ENCODE peak calls at places on chromosomes 2 and 18, in four cellular contexts. One of them, this sample, is unnamed.

GRCh38 chr2:146388757-146389156 is 1456.1 kb upstream of the ACVR2A start:
- DNase-seq in fibroblast of lung: peak
- DNase-seq in astrocyte of the cerebellum: peak
- DNase-seq in CD8-positive, alpha-beta T cell: no peak
- DNase-seq in this sample: no peak

GRCh38 chr18:407168-407567 is 93.3 kb downstream of the COLEC12 start:
- DNase-seq in CD8-positive, alpha-beta T cell: no peak
- DNase-seq in astrocyte of the cerebellum: no peak
- DNase-seq in fibroblast of lung: no peak
- DNase-seq in this sample: no peak

GRCh38 chr2:220521591-220521990 is 894.2 kb downstream of the SLC4A3 start:
- DNase-seq in CD8-positive, alpha-beta T cell: no peak
- DNase-seq in astrocyte of the cerebellum: no peak
- DNase-seq in fibroblast of lung: no peak
- DNase-seq in this sample: no peak

GRCh38 chr2:173881886-173882285 is 83.3 kb downstream of the SP3 start:
- DNase-seq in CD8-positive, alpha-beta T cell: no peak
- DNase-seq in astrocyte of the cerebellum: no peak
- DNase-seq in fibroblast of lung: peak
- DNase-seq in this sample: no peak

GRCh38 chr2:151627368-151627767 is 106.9 kb downstream of the NEB start:
- DNase-seq in fibroblast of lung: no peak
- DNase-seq in astrocyte of the cerebellum: no peak
- DNase-seq in CD8-positive, alpha-beta T cell: no peak
- DNase-seq in this sample: no peak

GRCh38 chr2:189876271-189876670 is 92.0 kb downstream of the PMS1 start:
- DNase-seq in fibroblast of lung: no peak
- DNase-seq in CD8-positive, alpha-beta T cell: no peak
- DNase-seq in astrocyte of the cerebellum: no peak
- DNase-seq in this sample: no peak

GRCh38 chr2:172326211-172326509 is 101.2 kb upstream of the ITGA6 start:
- DNase-seq in CD8-positive, alpha-beta T cell: no peak
- DNase-seq in fibroblast of lung: no peak
- DNase-seq in astrocyte of the cerebellum: no peak
- DNase-seq in this sample: no peak

GRCh38 chr2:74747411-74748080 is 86.4 kb upstream of the HK2 start:
- DNase-seq in astrocyte of the cerebellum: no peak
- DNase-seq in fibroblast of lung: peak
- DNase-seq in CD8-positive, alpha-beta T cell: no peak
- DNase-seq in this sample: no peak

GRCh38 chr2:169683425-169684134 is 10.6 kb downstream of the CFAP210 start:
- DNase-seq in CD8-positive, alpha-beta T cell: no peak
- DNase-seq in fibroblast of lung: no peak
- DNase-seq in astrocyte of the cerebellum: no peak
- DNase-seq in this sample: no peak

GRCh38 chr2:26732446-26732845 is 31.6 kb upstream of the SLC35F6 start:
- DNase-seq in astrocyte of the cerebellum: no peak
- DNase-seq in CD8-positive, alpha-beta T cell: no peak
- DNase-seq in fibroblast of lung: no peak
- DNase-seq in this sample: no peak

GRCh38 chr2:188196343-188197008 is 95.2 kb upstream of the GULP1 start:
- DNase-seq in fibroblast of lung: peak
- DNase-seq in astrocyte of the cerebellum: no peak
- DNase-seq in CD8-positive, alpha-beta T cell: no peak
- DNase-seq in this sample: no peak

GRCh38 chr2:127027715-127028114 is 79.2 kb downstream of the BIN1 start:
- DNase-seq in astrocyte of the cerebellum: no peak
- DNase-seq in fibroblast of lung: no peak
- DNase-seq in CD8-positive, alpha-beta T cell: no peak
- DNase-seq in this sample: no peak
- TF ChIP-seq CTCF in astrocyte of the cerebellum: no peak
- TF ChIP-seq CTCF in fibroblast of lung: no peak
- TF ChIP-seq CTCF in CD8-positive, alpha-beta T cell: no peak
- TF ChIP-seq CTCF in this sample: no peak

GRCh38 chr2:197675711-197676188 is 363 bp upstream of the RFTN2 start:
- DNase-seq in astrocyte of the cerebellum: peak
- DNase-seq in CD8-positive, alpha-beta T cell: no peak
- DNase-seq in fibroblast of lung: peak
- DNase-seq in this sample: no peak
- TF ChIP-seq CTCF in astrocyte of the cerebellum: no peak
- TF ChIP-seq CTCF in CD8-positive, alpha-beta T cell: no peak
- TF ChIP-seq CTCF in fibroblast of lung: no peak
- TF ChIP-seq CTCF in this sample: no peak

GRCh38 chr2:63053889-63054725 is 3.5 kb downstream of the OTX1 start:
- DNase-seq in astrocyte of the cerebellum: no peak
- DNase-seq in CD8-positive, alpha-beta T cell: no peak
- DNase-seq in fibroblast of lung: no peak
- DNase-seq in this sample: peak
- TF ChIP-seq CTCF in astrocyte of the cerebellum: peak
- TF ChIP-seq CTCF in CD8-positive, alpha-beta T cell: no peak
- TF ChIP-seq CTCF in fibroblast of lung: no peak
- TF ChIP-seq CTCF in this sample: peak

GRCh38 chr18:9058426-9058825 is 44.1 kb upstream of the NDUFV2 start:
- DNase-seq in astrocyte of the cerebellum: no peak
- DNase-seq in fibroblast of lung: peak
- DNase-seq in CD8-positive, alpha-beta T cell: no peak
- DNase-seq in this sample: no peak

GRCh38 chr18:9053814-9054213 is 48.7 kb upstream of the NDUFV2 start:
- DNase-seq in fibroblast of lung: no peak
- DNase-seq in astrocyte of the cerebellum: no peak
- DNase-seq in CD8-positive, alpha-beta T cell: no peak
- DNase-seq in this sample: no peak

GRCh38 chr18:9057646-9058045 is 44.9 kb upstream of the NDUFV2 start:
- DNase-seq in astrocyte of the cerebellum: no peak
- DNase-seq in fibroblast of lung: no peak
- DNase-seq in CD8-positive, alpha-beta T cell: no peak
- DNase-seq in this sample: no peak

GRCh38 chr18:9055626-9056025 is 46.9 kb upstream of the NDUFV2 start:
- DNase-seq in astrocyte of the cerebellum: no peak
- DNase-seq in CD8-positive, alpha-beta T cell: no peak
- DNase-seq in fibroblast of lung: no peak
- DNase-seq in this sample: no peak

GRCh38 chr18:9055185-9055584 is 47.3 kb upstream of the NDUFV2 start:
- DNase-seq in fibroblast of lung: peak
- DNase-seq in CD8-positive, alpha-beta T cell: no peak
- DNase-seq in astrocyte of the cerebellum: peak
- DNase-seq in this sample: no peak
- TF ChIP-seq CTCF in fibroblast of lung: no peak
- TF ChIP-seq CTCF in CD8-positive, alpha-beta T cell: no peak
- TF ChIP-seq CTCF in astrocyte of the cerebellum: no peak
- TF ChIP-seq CTCF in this sample: no peak

GRCh38 chr18:24400587-24400986 is 3.0 kb upstream of the OSBPL1A start:
- DNase-seq in CD8-positive, alpha-beta T cell: no peak
- DNase-seq in fibroblast of lung: peak
- DNase-seq in astrocyte of the cerebellum: no peak
- DNase-seq in this sample: no peak

GRCh38 chr18:24403076-24403475 is 5.5 kb upstream of the OSBPL1A start:
- DNase-seq in CD8-positive, alpha-beta T cell: no peak
- DNase-seq in fibroblast of lung: no peak
- DNase-seq in astrocyte of the cerebellum: no peak
- DNase-seq in this sample: no peak

GRCh38 chr18:24404591-24404990 is 7.0 kb upstream of the OSBPL1A start:
- DNase-seq in fibroblast of lung: no peak
- DNase-seq in astrocyte of the cerebellum: no peak
- DNase-seq in CD8-positive, alpha-beta T cell: no peak
- DNase-seq in this sample: no peak

GRCh38 chr18:24398515-24398914 is 891 bp upstream of the OSBPL1A start:
- DNase-seq in astrocyte of the cerebellum: peak
- DNase-seq in fibroblast of lung: peak
- DNase-seq in CD8-positive, alpha-beta T cell: no peak
- DNase-seq in this sample: peak

DNA sequence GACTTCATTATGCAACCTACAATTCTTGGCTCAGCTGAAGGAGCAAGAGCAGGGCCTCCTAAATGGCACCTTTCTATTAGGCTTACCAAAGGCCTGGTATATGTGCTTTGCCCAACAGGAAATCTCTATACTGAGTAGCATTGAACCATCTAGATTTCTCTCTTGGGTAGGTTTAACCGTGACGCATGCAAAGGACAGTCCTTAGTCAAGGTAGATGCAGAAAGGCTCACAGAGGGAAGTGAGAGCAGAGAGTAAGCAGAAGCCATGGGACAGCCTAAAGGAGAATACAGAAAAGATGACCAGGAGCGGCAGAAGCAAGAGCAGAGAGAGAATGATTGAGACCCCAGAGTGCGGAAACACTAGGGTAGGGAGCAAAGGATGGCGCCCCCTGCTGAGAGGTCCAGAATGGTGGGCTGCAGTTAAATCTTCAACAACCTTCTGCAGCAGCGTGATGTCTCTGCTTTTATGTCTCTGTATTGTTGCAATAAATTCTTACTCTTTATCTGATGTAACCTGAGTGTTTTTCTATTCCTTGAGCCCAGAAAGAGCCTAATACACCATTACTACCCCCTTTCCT is 4.7 kb upstream of the OSBPL1A start:
- DNase-seq in fibroblast of lung: no peak
- DNase-seq in CD8-positive, alpha-beta T cell: no peak
- DNase-seq in astrocyte of the cerebellum: no peak
- DNase-seq in this sample: peak
- TF ChIP-seq CTCF in fibroblast of lung: no peak
- TF ChIP-seq CTCF in CD8-positive, alpha-beta T cell: no peak
- TF ChIP-seq CTCF in astrocyte of the cerebellum: no peak
- TF ChIP-seq CTCF in this sample: peak

GRCh38 chr2:18559941-18560796 is at the start of gene RDH14:
- DNase-seq in CD8-positive, alpha-beta T cell: peak
- DNase-seq in astrocyte of the cerebellum: peak
- DNase-seq in fibroblast of lung: peak
- DNase-seq in this sample: peak
- TF ChIP-seq CTCF in CD8-positive, alpha-beta T cell: no peak
- TF ChIP-seq CTCF in astrocyte of the cerebellum: no peak
- TF ChIP-seq CTCF in fibroblast of lung: no peak
- TF ChIP-seq CTCF in this sample: no peak

DNA sequence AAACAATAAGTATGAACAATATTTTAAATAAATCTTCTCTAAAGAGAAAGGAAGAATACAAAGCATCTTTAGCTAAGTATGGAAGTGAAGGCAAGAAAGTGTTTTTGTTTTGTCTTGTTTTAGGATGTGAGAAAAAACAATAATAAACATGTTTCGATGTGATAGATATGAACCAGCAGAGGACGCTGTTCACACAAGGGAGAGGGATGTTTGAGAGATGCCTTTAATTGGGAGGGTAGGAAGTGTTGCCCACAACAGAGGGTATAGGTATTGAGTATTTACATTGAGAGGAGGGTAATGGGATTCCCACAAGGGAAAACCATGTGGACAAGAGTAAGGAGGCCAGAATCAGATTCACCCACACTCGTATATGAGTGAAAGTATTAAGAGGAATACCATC is 55.1 kb downstream of the CDH19 start:
- DNase-seq in CD8-positive, alpha-beta T cell: no peak
- DNase-seq in astrocyte of the cerebellum: no peak
- DNase-seq in fibroblast of lung: no peak
- DNase-seq in this sample: no peak
- TF ChIP-seq CTCF in CD8-positive, alpha-beta T cell: no peak
- TF ChIP-seq CTCF in astrocyte of the cerebellum: no peak
- TF ChIP-seq CTCF in fibroblast of lung: no peak
- TF ChIP-seq CTCF in this sample: peak

GRCh38 chr2:239195318-239195871 is 205.4 kb downstream of the HDAC4 start:
- DNase-seq in CD8-positive, alpha-beta T cell: no peak
- DNase-seq in fibroblast of lung: peak
- DNase-seq in astrocyte of the cerebellum: no peak
- DNase-seq in this sample: peak

GRCh38 chr2:239192975-239193374 is 207.8 kb downstream of the HDAC4 start:
- DNase-seq in fibroblast of lung: no peak
- DNase-seq in CD8-positive, alpha-beta T cell: no peak
- DNase-seq in astrocyte of the cerebellum: no peak
- DNase-seq in this sample: peak

GRCh38 chr2:239194731-239195317 is 206.0 kb downstream of the HDAC4 start:
- DNase-seq in fibroblast of lung: no peak
- DNase-seq in CD8-positive, alpha-beta T cell: no peak
- DNase-seq in astrocyte of the cerebellum: no peak
- DNase-seq in this sample: peak

GRCh38 chr2:239193426-239193825 is 207.4 kb downstream of the HDAC4 start:
- DNase-seq in astrocyte of the cerebellum: no peak
- DNase-seq in CD8-positive, alpha-beta T cell: no peak
- DNase-seq in fibroblast of lung: no peak
- DNase-seq in this sample: peak

DNA sequence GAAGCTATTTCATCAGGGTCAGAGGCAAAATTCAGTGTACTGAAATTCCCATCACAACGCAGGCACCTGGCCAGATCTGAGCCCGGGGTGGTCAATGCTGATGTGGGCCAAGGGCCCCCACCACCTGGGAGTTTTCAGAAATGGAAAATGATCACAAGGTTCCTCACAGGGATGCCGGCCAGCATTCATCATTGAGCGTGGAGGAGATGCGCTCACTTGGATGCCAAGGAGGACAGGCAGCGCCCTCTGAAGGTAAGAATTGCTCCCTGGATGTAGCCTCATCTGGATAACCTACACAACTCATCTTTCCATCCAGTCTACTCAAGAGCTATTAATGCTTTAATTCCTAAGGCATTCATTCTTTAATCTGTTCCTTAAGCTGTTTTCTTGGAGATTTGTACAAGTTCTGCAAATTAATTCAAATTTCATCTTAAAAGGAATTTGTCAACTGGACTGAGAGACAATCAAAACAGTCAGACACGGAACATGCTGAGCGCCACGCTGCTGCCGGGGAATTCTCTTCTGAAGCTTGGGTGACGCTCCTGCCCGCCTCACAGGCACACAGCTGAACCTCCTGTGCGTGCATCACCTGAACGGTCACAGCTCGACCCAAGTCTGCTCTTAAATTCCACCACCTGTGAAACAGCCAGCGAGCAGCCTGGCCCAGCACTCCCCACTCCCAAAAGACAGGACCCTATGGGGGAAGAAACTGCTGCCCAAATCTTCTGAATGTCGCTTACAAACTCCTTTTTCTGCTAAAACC is 206.7 kb downstream of the HDAC4 start:
- DNase-seq in astrocyte of the cerebellum: no peak
- DNase-seq in CD8-positive, alpha-beta T cell: no peak
- DNase-seq in fibroblast of lung: no peak
- DNase-seq in this sample: peak
- TF ChIP-seq CTCF in astrocyte of the cerebellum: peak
- TF ChIP-seq CTCF in CD8-positive, alpha-beta T cell: no peak
- TF ChIP-seq CTCF in fibroblast of lung: no peak
- TF ChIP-seq CTCF in this sample: no peak

GRCh38 chr2:24477229-24477628 is 13.8 kb upstream of the NCOA1 start:
- DNase-seq in astrocyte of the cerebellum: no peak
- DNase-seq in fibroblast of lung: no peak
- DNase-seq in CD8-positive, alpha-beta T cell: no peak
- DNase-seq in this sample: no peak
- TF ChIP-seq CTCF in astrocyte of the cerebellum: no peak
- TF ChIP-seq CTCF in fibroblast of lung: no peak
- TF ChIP-seq CTCF in CD8-positive, alpha-beta T cell: no peak
- TF ChIP-seq CTCF in this sample: no peak

DNA sequence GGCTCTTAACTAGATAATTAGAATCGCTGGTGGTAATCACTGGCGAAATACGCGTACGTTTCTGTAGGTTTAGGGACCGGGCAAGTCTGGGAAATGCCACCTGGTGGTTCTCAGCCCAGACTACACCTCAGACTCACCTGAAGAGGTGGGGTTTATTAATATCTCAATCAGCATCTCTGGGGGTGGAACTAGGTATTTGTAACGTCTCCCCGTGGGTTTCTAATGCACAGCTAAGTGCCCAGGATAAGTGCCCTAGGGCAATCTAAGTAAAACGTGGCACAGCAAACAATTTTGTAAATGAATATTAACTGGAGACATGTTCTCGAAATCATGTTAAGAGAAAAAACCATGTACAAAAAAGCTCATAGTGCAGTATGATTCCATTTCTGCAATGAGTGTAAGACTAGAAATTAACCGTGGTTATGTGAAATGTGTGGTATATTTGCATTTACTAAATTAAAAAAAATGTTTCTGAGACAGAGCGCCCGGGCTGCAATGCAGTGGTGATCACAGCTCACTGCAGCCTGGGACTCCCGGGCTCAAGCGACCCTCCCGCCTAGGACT is 760 bp upstream of the CNOT11 start:
- DNase-seq in astrocyte of the cerebellum: no peak
- DNase-seq in CD8-positive, alpha-beta T cell: no peak
- DNase-seq in fibroblast of lung: no peak
- DNase-seq in this sample: no peak
- TF ChIP-seq CTCF in astrocyte of the cerebellum: peak
- TF ChIP-seq CTCF in CD8-positive, alpha-beta T cell: peak
- TF ChIP-seq CTCF in fibroblast of lung: no peak
- TF ChIP-seq CTCF in this sample: peak